ENCODE peak calls at places on chromosomes 3 and 15, in six cellular contexts. One of them, this sample, is unnamed.

GRCh38 chr3:85662462-85662861 is 703.7 kb downstream of the CADM2 start:
- DNase-seq in fibroblast of mammary gland: no peak
- DNase-seq in activated naive CD4-positive, alpha-beta T cell treated with Interleukin-2 at 50 U/mL for 16 hours: no peak
- DNase-seq in hypothalamus: no peak
- DNase-seq in mesenteric fat pad: no peak
- DNase-seq in LoVo: no peak
- DNase-seq in this sample: no peak

GRCh38 chr15:92683511-92683834 is 27.9 kb upstream of the FAM174B start:
- DNase-seq in activated naive CD4-positive, alpha-beta T cell treated with Interleukin-2 at 50 U/mL for 16 hours: no peak
- DNase-seq in fibroblast of mammary gland: peak; percentile 14
- DNase-seq in mesenteric fat pad: no peak
- DNase-seq in hypothalamus: no peak
- DNase-seq in LoVo: peak; percentile 30
- DNase-seq in this sample: no peak

GRCh38 chr3:49924683-49925082 is 4.9 kb downstream of the MON1A start:
- DNase-seq in activated naive CD4-positive, alpha-beta T cell treated with Interleukin-2 at 50 U/mL for 16 hours: no peak
- DNase-seq in hypothalamus: no peak
- DNase-seq in fibroblast of mammary gland: peak; percentile 93
- DNase-seq in LoVo: no peak
- DNase-seq in mesenteric fat pad: no peak
- DNase-seq in this sample: no peak

GRCh38 chr3:89434621-89435380 is 327.4 kb downstream of the EPHA3 start:
- DNase-seq in hypothalamus: no peak
- DNase-seq in LoVo: no peak
- DNase-seq in fibroblast of mammary gland: no peak
- DNase-seq in mesenteric fat pad: no peak
- DNase-seq in activated naive CD4-positive, alpha-beta T cell treated with Interleukin-2 at 50 U/mL for 16 hours: no peak
- DNase-seq in this sample: no peak

GRCh38 chr3:23170306-23170705 is 32.8 kb upstream of the UBE2E2 start:
- DNase-seq in hypothalamus: no peak
- DNase-seq in fibroblast of mammary gland: peak; percentile 40
- DNase-seq in activated naive CD4-positive, alpha-beta T cell treated with Interleukin-2 at 50 U/mL for 16 hours: no peak
- DNase-seq in mesenteric fat pad: no peak
- DNase-seq in LoVo: no peak
- DNase-seq in this sample: no peak

GRCh38 chr15:61834076-61834697 is 226.1 kb downstream of the VPS13C start:
- DNase-seq in LoVo: peak; percentile 81
- DNase-seq in activated naive CD4-positive, alpha-beta T cell treated with Interleukin-2 at 50 U/mL for 16 hours: peak; percentile 79
- DNase-seq in hypothalamus: peak; percentile 72
- DNase-seq in mesenteric fat pad: no peak
- DNase-seq in fibroblast of mammary gland: peak; percentile 86
- DNase-seq in this sample: no peak

GRCh38 chr3:50652709-50653108 is 22.0 kb upstream of the DOCK3 start:
- DNase-seq in hypothalamus: no peak
- DNase-seq in fibroblast of mammary gland: peak; percentile 19
- DNase-seq in activated naive CD4-positive, alpha-beta T cell treated with Interleukin-2 at 50 U/mL for 16 hours: peak; percentile 55
- DNase-seq in mesenteric fat pad: no peak
- DNase-seq in LoVo: no peak
- DNase-seq in this sample: no peak

GRCh38 chr15:73001840-73002239 is 50.4 kb upstream of the NEO1 start:
- DNase-seq in fibroblast of mammary gland: no peak
- DNase-seq in activated naive CD4-positive, alpha-beta T cell treated with Interleukin-2 at 50 U/mL for 16 hours: no peak
- DNase-seq in mesenteric fat pad: no peak
- DNase-seq in hypothalamus: no peak
- DNase-seq in LoVo: no peak
- DNase-seq in this sample: no peak

GRCh38 chr3:105606052-105606451 is 239.3 kb downstream of the ALCAM start:
- DNase-seq in hypothalamus: no peak
- DNase-seq in mesenteric fat pad: no peak
- DNase-seq in fibroblast of mammary gland: peak; percentile 40
- DNase-seq in LoVo: no peak
- DNase-seq in activated naive CD4-positive, alpha-beta T cell treated with Interleukin-2 at 50 U/mL for 16 hours: no peak
- DNase-seq in this sample: no peak

GRCh38 chr3:179146911-179147570 is 1.1 kb upstream of the PIK3CA start:
- DNase-seq in mesenteric fat pad: no peak
- DNase-seq in fibroblast of mammary gland: peak; percentile 76
- DNase-seq in activated naive CD4-positive, alpha-beta T cell treated with Interleukin-2 at 50 U/mL for 16 hours: no peak
- DNase-seq in hypothalamus: no peak
- DNase-seq in LoVo: peak; percentile 71
- DNase-seq in this sample: no peak

GRCh38 chr3:72186485-72186864 is 401.5 kb upstream of the PROK2 start:
- DNase-seq in LoVo: no peak
- DNase-seq in activated naive CD4-positive, alpha-beta T cell treated with Interleukin-2 at 50 U/mL for 16 hours: no peak
- DNase-seq in fibroblast of mammary gland: peak; percentile 85
- DNase-seq in mesenteric fat pad: no peak
- DNase-seq in hypothalamus: no peak
- DNase-seq in this sample: no peak

This sample was measured in vagina.